ENCODE peak calls at places on chromosome 1, in ten cellular contexts. D is body of pancreas, B is uterus, N is IMR-90, C is spleen, S is K562, Q is adrenal gland, X is A549, A is sigmoid colon, O is esophagus squamous epithelium. V is an unnamed sample.

GRCh38 chr1:69121708-69122107 is 446.0 kb upstream of the LRRC7 start:
- DNase-seq in O (no peak), D (no peak), B (no peak), C (no peak), A (no peak), N (no peak), S (no peak), X (no peak), Q (no peak), V (no peak)

GRCh38 chr1:28800324-28800723 is 11.6 kb upstream of the OPRD1 start:
- DNase-seq in X (no peak), C (no peak), Q (no peak), A (no peak), B (no peak), D (no peak), O (no peak), S (no peak), N (no peak), V (no peak)

GRCh38 chr1:171788696-171789095 is 7.2 kb downstream of the METTL13 start:
- DNase-seq in X (no peak), S (no peak), O (no peak), C (no peak), B (no peak), D (no peak), N (peak; percentile 88), Q (peak; percentile 72), A (no peak), V (no peak)

GRCh38 chr1:8562881-8563865 is 245.3 kb downstream of the SLC45A1 start:
- DNase-seq in B (no peak), D (no peak), S (no peak), Q (no peak), A (no peak), N (peak; percentile 54), X (no peak), C (no peak), O (no peak), V (no peak)

GRCh38 chr1:46034601-46035516 is 97.6 kb downstream of the PIK3R3 start:
- DNase-seq in X (no peak), C (no peak), D (no peak), S (no peak), O (no peak), B (no peak), Q (no peak), N (no peak), A (no peak), V (no peak)

GRCh38 chr1:40258445-40258769 is 371 bp downstream of the ZMPSTE24 start:
- DNase-seq in C (no peak), Q (no peak), N (peak; percentile 23), A (no peak), S (no peak), X (no peak), B (no peak), O (no peak), D (no peak), V (no peak)

GRCh38 chr1:156807627-156808026 is 9.0 kb downstream of the SH2D2A start:
- DNase-seq in Q (no peak), S (no peak), O (no peak), B (no peak), N (no peak), C (no peak), D (no peak), A (peak; percentile 50), X (no peak), V (no peak)

GRCh38 chr1:185352067-185352466 is 35.0 kb upstream of the IVNS1ABP start:
- DNase-seq in X (no peak), N (peak; percentile 32), D (no peak), C (no peak), Q (no peak), S (peak; percentile 32), A (no peak), B (no peak), O (no peak), V (no peak)

GRCh38 chr1:184881941-184882648 is 92.2 kb downstream of the NIBAN1 start:
- DNase-seq in N (no peak), B (no peak), A (no peak), O (no peak), X (no peak), Q (peak; percentile 73), D (no peak), C (no peak), S (no peak), V (no peak)

GRCh38 chr1:33335020-33335419 is 14.1 kb upstream of the A3GALT2 start:
- DNase-seq in S (no peak), C (peak; percentile 71), A (no peak), B (no peak), D (no peak), O (no peak), N (no peak), Q (peak; percentile 33), X (no peak), V (no peak)

GRCh38 chr1:19465123-19465522 is 20.2 kb downstream of the CAPZB start:
- DNase-seq in S (no peak), A (no peak), C (no peak), X (no peak), B (no peak), D (no peak), O (no peak), N (peak; percentile 61), Q (peak; percentile 80), V (no peak)

GRCh38 chr1:175892686-175893085 is 149.3 kb upstream of the TNR start:
- DNase-seq in B (no peak), A (no peak), C (no peak), O (no peak), D (no peak), S (no peak), X (no peak), N (no peak), Q (no peak), V (no peak)

DNA sequence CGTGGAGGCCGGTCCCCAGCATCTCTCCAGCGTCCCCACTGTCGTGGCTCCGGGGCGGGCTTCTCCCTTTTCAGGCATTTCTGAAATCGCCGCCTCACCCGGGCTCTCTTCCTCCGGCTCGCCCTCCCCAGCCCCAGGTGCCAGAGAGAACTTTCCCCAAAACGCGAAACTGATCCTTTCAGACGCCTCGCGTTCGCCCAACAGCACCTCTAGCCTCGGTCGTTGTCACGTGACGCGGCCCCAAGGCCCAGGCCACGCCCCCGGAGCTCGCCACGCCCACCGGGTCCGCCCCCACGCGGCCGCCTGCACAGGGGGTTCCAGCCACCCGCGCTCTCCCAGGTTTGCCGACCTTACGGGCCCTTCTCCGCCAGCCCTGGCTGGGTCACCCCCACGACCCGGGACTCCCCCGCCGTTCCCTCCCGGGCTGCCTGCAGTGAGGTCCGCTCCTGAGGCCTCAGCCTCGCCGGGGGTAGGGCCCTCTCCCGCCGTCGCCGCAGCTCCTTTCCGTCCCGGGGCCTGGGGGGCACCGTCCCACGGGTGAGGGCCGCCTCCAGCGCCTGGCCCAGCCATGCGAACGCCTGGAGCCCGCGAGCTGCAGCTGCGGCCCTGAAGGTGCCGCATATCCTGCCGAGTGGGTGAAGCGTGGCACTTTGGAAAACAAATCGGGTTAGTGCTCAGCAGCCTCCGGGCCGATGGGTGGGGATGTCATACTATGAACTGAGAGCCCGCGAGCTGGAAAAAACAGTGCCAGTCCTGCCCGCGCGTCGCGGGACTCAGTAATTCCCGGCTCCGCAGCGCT is 21.0 kb downstream of the H3-3A start:
- DNase-seq in X (peak; percentile 87), A (peak; percentile 94), O (peak; percentile 50), S (peak; percentile 99), B (peak; percentile 92), C (peak; percentile 97), Q (peak; percentile 83), D (peak; percentile 89), N (peak; percentile 60), V (peak; percentile 97)
- TF ChIP-seq CTCF in X (no peak), A (no peak), O (no peak), S (no peak), B (peak; percentile 15), C (no peak), Q (no peak), D (no peak), N (no peak), V (no peak)

GRCh38 chr1:231355171-231355570 is 17.1 kb downstream of the SPRTN start:
- DNase-seq in O (no peak), N (peak; percentile 24), X (no peak), D (no peak), S (no peak), Q (no peak), A (no peak), B (no peak), C (no peak), V (no peak)
- TF ChIP-seq POLR2A in O (no peak), N (no peak), X (no peak), D (no peak), S (no peak), Q (no peak), A (no peak), B (no peak), C (no peak), V (no peak)

GRCh38 chr1:111510003-111510380 is 6.6 kb upstream of the ADORA3 start:
- DNase-seq in D (no peak), X (no peak), A (peak; percentile 79), Q (no peak), S (no peak), B (peak; percentile 66), N (no peak), C (no peak), O (no peak), V (no peak)
- H3K4me1 ChIP-seq in D (peaks cover 22% of the 10 kb centered on the region), X (peaks cover 8% of the 10 kb centered on the region), A (peaks cover 61% of the 10 kb centered on the region), Q (peaks cover 53% of the 10 kb centered on the region), S (peaks cover 16% of the 10 kb centered on the region), B (no peaks in the 10 kb centered on the region), N (peaks cover 10% of the 10 kb centered on the region), C (peaks cover 76% of the 10 kb centered on the region), O (peaks cover 31% of the 10 kb centered on the region), V (peaks cover 40% of the 10 kb centered on the region)

GRCh38 chr1:232393010-232393833 is 236.7 kb downstream of the SIPA1L2 start:
- DNase-seq in O (no peak), A (no peak), S (no peak), Q (no peak), X (no peak), C (no peak), N (peak; percentile 32), B (no peak), D (no peak), V (no peak)
- TF ChIP-seq CTCF in O (no peak), A (no peak), S (no peak), Q (no peak), X (no peak), C (no peak), N (no peak), B (no peak), D (no peak), V (no peak)